ENCODE peak calls at places on chromosomes 16 and 17, in four cellular contexts. One of them, this sample, is unnamed. For H3K27me3, the result is how much of the 10 kb centered on the place peaks cover.

GRCh38 chr16:15836965-15837611 is 19.7 kb downstream of the MYH11 start:
- DNase-seq in HepG2: no peak
- DNase-seq in GM12878: no peak
- DNase-seq in H1: no peak
- DNase-seq in this sample: no peak

GRCh38 chr16:70568601-70569217 is 45.1 kb downstream of the SF3B3 start:
- DNase-seq in GM12878: no peak
- DNase-seq in H1: no peak
- DNase-seq in HepG2: no peak
- DNase-seq in this sample: no peak

GRCh38 chr16:35795361-35796029 is 2336.1 kb downstream of the TP53TG3F start:
- DNase-seq in H1: no peak
- DNase-seq in GM12878: no peak
- DNase-seq in HepG2: no peak
- DNase-seq in this sample: no peak

GRCh38 chr16:77788196-77789084 is at the start of gene VAT1L:
- DNase-seq in HepG2: no peak
- DNase-seq in GM12878: no peak
- DNase-seq in H1: peak
- DNase-seq in this sample: peak

GRCh38 chr16:48323783-48324775 is 61.1 kb downstream of the SIAH1 start:
- DNase-seq in GM12878: no peak
- DNase-seq in H1: no peak
- DNase-seq in HepG2: no peak
- DNase-seq in this sample: no peak

GRCh38 chr17:13491916-13492315 is 109.8 kb downstream of the HS3ST3A1 start:
- DNase-seq in H1: no peak
- DNase-seq in HepG2: no peak
- DNase-seq in GM12878: no peak
- DNase-seq in this sample: no peak

GRCh38 chr17:79792984-79793923 is 3.6 kb downstream of the CBX8 start:
- DNase-seq in H1: peak
- DNase-seq in GM12878: no peak
- DNase-seq in HepG2: no peak
- DNase-seq in this sample: no peak

GRCh38 chr17:9402590-9403199 is 172.9 kb downstream of the STX8 start:
- DNase-seq in H1: peak
- DNase-seq in GM12878: no peak
- DNase-seq in HepG2: peak
- DNase-seq in this sample: peak

GRCh38 chr16:85209526-85210121 is 97.4 kb upstream of the CIBAR2 start:
- DNase-seq in H1: no peak
- DNase-seq in HepG2: peak
- DNase-seq in GM12878: no peak
- DNase-seq in this sample: no peak

GRCh38 chr17:40024901-40025300 is 9.7 kb downstream of the CSF3 start:
- DNase-seq in H1: no peak
- DNase-seq in HepG2: no peak
- DNase-seq in GM12878: no peak
- DNase-seq in this sample: no peak

GRCh38 chr17:44503080-44503842 is at the start of gene GPATCH8:
- DNase-seq in GM12878: peak
- DNase-seq in HepG2: peak
- DNase-seq in H1: peak
- DNase-seq in this sample: peak

GRCh38 chr17:78364436-78365281 is 4.8 kb upstream of the SOCS3 start:
- DNase-seq in H1: no peak
- DNase-seq in GM12878: no peak
- DNase-seq in HepG2: no peak
- DNase-seq in this sample: no peak

GRCh38 chr17:79941088-79942010 is 94.3 kb downstream of the TBC1D16 start:
- DNase-seq in HepG2: no peak
- DNase-seq in GM12878: no peak
- DNase-seq in H1: no peak
- DNase-seq in this sample: no peak

GRCh38 chr17:77330602-77331081 is 189.9 kb downstream of the SEC14L1 start:
- DNase-seq in GM12878: no peak
- DNase-seq in HepG2: no peak
- DNase-seq in H1: no peak
- DNase-seq in this sample: no peak

GRCh38 chr16:18050777-18051176 is 285.8 kb downstream of the NPIPA8 start:
- DNase-seq in HepG2: no peak
- DNase-seq in GM12878: no peak
- DNase-seq in H1: no peak
- DNase-seq in this sample: no peak

GRCh38 chr16:13139661-13140241 is 238.4 kb downstream of the SHISA9 start:
- DNase-seq in GM12878: no peak
- DNase-seq in HepG2: no peak
- DNase-seq in H1: no peak
- DNase-seq in this sample: no peak

GRCh38 chr16:13134843-13135242 is 233.4 kb downstream of the SHISA9 start:
- DNase-seq in HepG2: no peak
- DNase-seq in GM12878: no peak
- DNase-seq in H1: no peak
- DNase-seq in this sample: no peak

GRCh38 chr16:13136896-13137295 is 235.5 kb downstream of the SHISA9 start:
- DNase-seq in H1: no peak
- DNase-seq in GM12878: no peak
- DNase-seq in HepG2: no peak
- DNase-seq in this sample: no peak

GRCh38 chr16:13143551-13143950 is 242.2 kb downstream of the SHISA9 start:
- DNase-seq in H1: no peak
- DNase-seq in HepG2: no peak
- DNase-seq in GM12878: no peak
- DNase-seq in this sample: no peak

GRCh38 chr16:13138528-13138927 is 237.1 kb downstream of the SHISA9 start:
- DNase-seq in H1: no peak
- DNase-seq in HepG2: no peak
- DNase-seq in GM12878: no peak
- DNase-seq in this sample: no peak
- TF ChIP-seq ZNF274 in H1: no peak
- TF ChIP-seq ZNF274 in HepG2: no peak
- TF ChIP-seq ZNF274 in GM12878: no peak
- TF ChIP-seq ZNF274 in this sample: no peak

GRCh38 chr16:1613728-1614225 is 1.6 kb downstream of the CRAMP1 start:
- DNase-seq in GM12878: no peak
- DNase-seq in H1: no peak
- DNase-seq in HepG2: no peak
- DNase-seq in this sample: no peak
- TF ChIP-seq SUZ12 in GM12878: no peak
- TF ChIP-seq SUZ12 in H1: no peak
- TF ChIP-seq SUZ12 in HepG2: no peak
- TF ChIP-seq SUZ12 in this sample: peak

GRCh38 chr17:8062435-8062806 is 23.6 kb downstream of the ALOX15B start:
- DNase-seq in HepG2: no peak
- DNase-seq in H1: no peak
- DNase-seq in GM12878: no peak
- DNase-seq in this sample: no peak
- H3K27me3 ChIP-seq in HepG2: under half
- H3K27me3 ChIP-seq in H1: under half
- H3K27me3 ChIP-seq in GM12878: under half
- H3K27me3 ChIP-seq in this sample: under half

DNA sequence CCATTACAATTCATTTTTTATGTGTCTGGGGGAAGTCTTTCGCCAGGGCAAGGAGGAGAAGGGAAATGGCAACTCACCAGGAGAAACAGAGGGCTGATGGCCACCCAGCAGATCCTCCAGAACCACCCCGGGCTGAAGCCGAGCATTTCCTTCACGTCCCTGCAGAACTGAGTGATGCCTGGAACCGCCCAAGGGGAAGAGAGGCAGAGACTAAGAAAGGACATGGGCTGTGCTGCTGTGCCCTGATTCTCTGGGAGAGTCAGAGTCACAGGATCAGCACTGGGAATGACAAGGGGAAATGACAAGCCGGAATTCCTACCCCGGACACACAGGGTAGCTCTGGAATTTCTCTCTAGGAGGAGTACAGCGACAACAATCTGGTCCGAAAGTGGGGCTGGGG is 27.8 kb downstream of the SLC6A4 start:
- DNase-seq in HepG2: no peak
- DNase-seq in H1: no peak
- DNase-seq in GM12878: no peak
- DNase-seq in this sample: no peak
- TF ChIP-seq ZNF274 in HepG2: no peak
- TF ChIP-seq ZNF274 in H1: no peak
- TF ChIP-seq ZNF274 in GM12878: no peak
- TF ChIP-seq ZNF274 in this sample: no peak

GRCh38 chr16:60642956-60643355 is 1393.3 kb downstream of the CDH8 start:
- DNase-seq in HepG2: no peak
- DNase-seq in H1: no peak
- DNase-seq in GM12878: no peak
- DNase-seq in this sample: no peak
- TF ChIP-seq SUZ12 in HepG2: no peak
- TF ChIP-seq SUZ12 in H1: no peak
- TF ChIP-seq SUZ12 in GM12878: no peak
- TF ChIP-seq SUZ12 in this sample: no peak

This sample was measured in NT2/D1.